ENCODE peak calls at places on chromosomes 3 and 15, in ten cellular contexts. F is neuronal stem cell; L is left lung; Q is psoas muscle; I is uterus; O is cardiac muscle cell; T is transverse colon; N is CD8-positive, alpha-beta T cell; E is tibial nerve; K is BE2C. R is an unnamed sample. For H3K4me1, the result is how much of the 10 kb centered on the place peaks cover.

GRCh38 chr3:111735271-111735758 is 123.8 kb upstream of the PHLDB2 start:
- DNase-seq in Q (no peak), F (no peak), E (no peak), I (no peak), O (peak), K (no peak), L (no peak), N (no peak), T (no peak), R (no peak)

GRCh38 chr15:48896775-48897143 is 18.8 kb downstream of the EID1 start:
- DNase-seq in O (peak), K (no peak), I (no peak), F (no peak), N (no peak), L (no peak), Q (no peak), T (no peak), E (no peak), R (no peak)

GRCh38 chr3:194212869-194213320 is 76.9 kb downstream of the HES1 start:
- DNase-seq in I (no peak), N (no peak), Q (no peak), L (no peak), K (peak), F (peak), O (no peak), T (no peak), E (no peak), R (no peak)

GRCh38 chr15:47688573-47689086 is 28.7 kb upstream of the SEMA6D start:
- DNase-seq in K (no peak), Q (no peak), E (no peak), I (no peak), L (no peak), F (no peak), N (no peak), T (no peak), O (peak), R (no peak)

GRCh38 chr3:129824926-129825541 is 68.5 kb downstream of the TMCC1 start:
- DNase-seq in K (peak), F (peak), N (peak), T (peak), L (no peak), E (no peak), Q (no peak), I (no peak), O (peak), R (peak)

GRCh38 chr3:170585937-170586310 is at the start of gene SLC7A14:
- DNase-seq in O (peak), Q (no peak), N (no peak), E (no peak), I (no peak), T (no peak), F (no peak), L (no peak), K (peak), R (no peak)

GRCh38 chr3:51966486-51966885 is 768 bp downstream of the PCBP4 start:
- DNase-seq in F (no peak), Q (no peak), K (no peak), L (peak), E (no peak), T (no peak), N (no peak), O (no peak), I (no peak), R (no peak)

GRCh38 chr3:50978991-50979667 is 304.4 kb downstream of the DOCK3 start:
- DNase-seq in K (no peak), L (no peak), O (no peak), F (no peak), E (no peak), Q (no peak), N (no peak), T (no peak), I (no peak), R (no peak)

GRCh38 chr3:73086071-73086494 is 24.6 kb downstream of the EBLN2 start:
- DNase-seq in I (peak), N (peak), Q (peak), T (peak), L (no peak), K (peak), E (no peak), F (peak), O (peak), R (peak)

GRCh38 chr15:52056001-52056400 is 37.0 kb downstream of the MAPK6 start:
- DNase-seq in O (no peak), F (no peak), Q (no peak), T (no peak), N (no peak), K (no peak), L (no peak), E (no peak), I (no peak), R (no peak)

GRCh38 chr3:4849136-4849535 is 130.1 kb upstream of the BHLHE40 start:
- DNase-seq in Q (no peak), L (no peak), I (no peak), T (no peak), N (no peak), F (no peak), O (no peak), K (no peak), E (no peak), R (no peak)

GRCh38 chr3:16056210-16056607 is 118.3 kb upstream of the GALNT15 start:
- DNase-seq in O (peak), Q (peak), I (no peak), E (peak), T (peak), N (no peak), K (no peak), F (no peak), L (no peak), R (no peak)

GRCh38 chr3:194286747-194287146 is 64.4 kb downstream of the CPN2 start:
- DNase-seq in L (no peak), T (no peak), N (no peak), Q (peak), O (no peak), F (peak), I (no peak), E (no peak), K (no peak), R (no peak)

GRCh38 chr3:55468251-55468650 is 18.9 kb downstream of the WNT5A start:
- DNase-seq in T (no peak), N (no peak), O (no peak), F (no peak), K (no peak), Q (no peak), I (no peak), E (no peak), L (no peak), R (no peak)

GRCh38 chr15:58666957-58667356 is 82.5 kb downstream of the ADAM10 start:
- DNase-seq in F (no peak), T (no peak), Q (no peak), I (no peak), E (no peak), K (no peak), L (no peak), N (no peak), O (peak), R (no peak)

GRCh38 chr15:44286814-44287555 is 1.5 kb upstream of the GOLM2 start:
- DNase-seq in O (peak), L (no peak), I (no peak), N (no peak), F (no peak), Q (no peak), T (no peak), E (no peak), K (no peak), R (peak)

GRCh38 chr3:99875925-99876781 is 58.5 kb downstream of the CMSS1 start:
- DNase-seq in E (peak), O (peak), Q (peak), F (peak), I (peak), T (peak), K (peak), L (peak), N (peak), R (peak)

GRCh38 chr3:53242155-53242554 is 13.7 kb downstream of the TKT start:
- DNase-seq in K (no peak), Q (no peak), L (peak), T (no peak), E (no peak), F (no peak), N (no peak), I (no peak), O (no peak), R (no peak)

GRCh38 chr3:53238881-53239280 is 16.9 kb downstream of the TKT start:
- DNase-seq in E (no peak), I (no peak), T (no peak), L (no peak), O (no peak), Q (no peak), F (no peak), K (no peak), N (no peak), R (no peak)

GRCh38 chr3:53240989-53241972 is 14.5 kb downstream of the TKT start:
- DNase-seq in L (peak), F (no peak), E (no peak), T (no peak), N (no peak), K (no peak), I (no peak), Q (peak), O (no peak), R (no peak)

GRCh38 chr3:53238051-53238850 is 17.6 kb downstream of the TKT start:
- DNase-seq in I (no peak), L (peak), Q (no peak), F (no peak), N (no peak), E (no peak), K (no peak), O (peak), T (peak), R (no peak)

DNA sequence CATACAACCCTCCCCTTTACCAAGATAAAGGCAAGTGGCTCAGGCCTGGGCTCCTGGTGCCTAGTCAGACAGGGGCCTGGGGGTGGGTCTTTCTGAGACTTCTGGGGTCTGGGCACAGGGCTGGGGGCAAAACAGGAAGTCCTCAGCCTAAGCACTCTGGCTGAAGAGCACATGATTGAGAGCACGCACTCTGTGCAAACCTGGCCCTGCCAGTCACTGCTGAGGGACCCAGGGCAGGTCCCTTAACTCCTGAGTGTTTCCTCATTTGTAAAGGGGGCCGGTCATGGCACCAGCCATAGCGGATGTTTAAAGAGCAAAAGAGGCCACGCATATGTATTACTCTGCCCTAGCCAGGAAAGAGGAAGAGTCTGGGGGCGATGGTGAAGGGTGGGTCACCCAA is 16.0 kb downstream of the TKT start:
- DNase-seq in K (no peak), N (no peak), F (no peak), E (no peak), T (no peak), Q (no peak), O (no peak), I (no peak), L (peak), R (no peak)
- H3K4me1 ChIP-seq in K (under half), N (under half), F (under half), E (under half), T (under half), Q (half or more), O (under half), I (under half), L (under half), R (under half)

GRCh38 chr15:54149115-54149531 is 170.9 kb downstream of the UNC13C start:
- DNase-seq in Q (no peak), T (no peak), E (no peak), N (no peak), I (no peak), L (no peak), F (no peak), O (no peak), K (no peak), R (no peak)
- H3K4me1 ChIP-seq in Q (under half), T (under half), E (under half), N (under half), I (under half), L (under half), F (under half), O (under half), K (under half), R (under half)

DNA sequence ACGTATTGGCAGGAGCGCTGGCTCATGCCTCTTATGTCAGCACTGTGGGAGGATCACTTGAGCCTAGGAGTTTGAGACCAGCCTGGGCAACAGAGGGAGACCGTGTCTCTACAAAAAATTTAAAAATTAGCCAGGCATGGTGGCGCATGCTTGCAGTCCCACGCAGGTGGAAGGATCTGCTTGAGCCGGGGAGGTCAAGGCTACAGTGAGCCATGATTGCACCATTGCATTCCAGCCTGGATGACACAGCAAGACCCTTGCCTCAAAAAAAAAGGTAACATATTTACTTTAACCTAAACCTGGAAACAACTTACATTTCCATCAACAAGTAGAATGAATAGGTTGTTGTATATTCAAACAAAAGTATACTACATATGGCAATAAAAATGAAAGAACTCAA is 78.1 kb downstream of the HERC2 start:
- DNase-seq in Q (no peak), F (no peak), N (no peak), L (no peak), O (no peak), K (no peak), T (no peak), E (no peak), I (no peak), R (no peak)
- H3K4me1 ChIP-seq in Q (under half), F (under half), N (under half), L (under half), O (under half), K (under half), T (under half), E (under half), I (under half), R (under half)

DNA sequence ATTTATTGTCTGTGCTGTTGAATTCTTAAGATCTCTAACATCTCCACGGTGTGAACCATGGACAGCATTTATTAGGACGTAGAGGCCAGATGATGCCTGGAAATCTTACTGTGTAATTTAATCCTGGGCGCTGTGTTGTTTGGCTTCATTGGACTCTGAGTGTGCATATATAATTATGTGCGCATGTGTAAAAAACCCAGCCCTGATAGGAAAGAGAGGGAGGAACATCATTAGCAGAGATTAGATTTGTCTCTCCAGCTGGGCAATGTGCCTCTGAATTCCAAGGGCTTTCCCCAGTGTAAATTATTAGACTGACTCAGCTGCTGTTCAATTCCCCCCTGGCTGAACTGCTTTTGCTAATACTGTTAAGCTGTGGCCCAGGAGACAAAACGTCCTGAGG is 39.6 kb downstream of the MAP3K13 start:
- DNase-seq in O (peak), Q (no peak), I (no peak), N (no peak), T (no peak), K (peak), F (no peak), E (no peak), L (no peak), R (no peak)
- H3K4me1 ChIP-seq in O (under half), Q (under half), I (under half), N (under half), T (under half), K (under half), F (under half), E (under half), L (under half), R (under half)

DNA sequence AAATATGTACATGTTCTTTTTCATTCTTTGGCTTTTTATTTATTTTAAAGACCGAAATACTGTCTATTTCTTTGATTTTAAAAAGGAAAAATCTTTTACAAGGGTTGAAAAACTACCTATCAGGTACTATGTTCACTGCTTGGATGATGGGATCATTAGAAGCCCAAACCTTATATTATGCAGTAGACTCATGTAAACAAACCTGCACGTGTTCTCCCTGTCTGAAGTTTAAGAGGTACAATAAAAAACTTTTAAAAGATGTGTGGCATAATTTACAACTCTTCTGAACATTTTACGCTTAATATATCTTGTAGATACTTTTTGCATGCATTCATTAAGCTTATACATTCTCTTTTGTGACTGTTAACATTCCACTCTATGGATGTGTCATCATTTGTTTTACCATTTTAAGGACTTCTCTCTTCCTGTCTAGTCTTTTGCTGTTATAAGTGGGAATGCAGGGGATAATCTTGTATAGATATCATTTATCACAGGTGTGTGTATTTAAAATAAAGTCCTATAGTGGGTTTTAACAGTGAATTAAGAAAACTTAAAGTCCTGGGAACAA is 6.2 kb downstream of the MGA start:
- DNase-seq in K (no peak), T (no peak), L (no peak), Q (no peak), I (no peak), F (no peak), N (no peak), O (no peak), E (no peak), R (no peak)
- H3K4me1 ChIP-seq in K (under half), T (under half), L (under half), Q (under half), I (under half), F (under half), N (under half), O (under half), E (under half), R (under half)

GRCh38 chr15:60530653-60531052 is 51.7 kb upstream of the ICE2 start:
- DNase-seq in T (no peak), E (no peak), I (no peak), N (no peak), L (no peak), F (no peak), Q (no peak), O (no peak), K (no peak), R (no peak)

GRCh38 chr15:60529332-60529731 is 50.4 kb upstream of the ICE2 start:
- DNase-seq in O (no peak), K (no peak), T (no peak), N (no peak), Q (no peak), E (no peak), L (no peak), F (no peak), I (no peak), R (no peak)

GRCh38 chr15:60530168-60530567 is 51.2 kb upstream of the ICE2 start:
- DNase-seq in K (no peak), L (no peak), F (no peak), I (no peak), Q (no peak), O (no peak), E (no peak), N (no peak), T (no peak), R (no peak)

GRCh38 chr15:60534051-60534450 is 55.1 kb upstream of the ICE2 start:
- DNase-seq in L (no peak), Q (peak), E (no peak), I (no peak), T (no peak), F (no peak), N (no peak), K (no peak), O (no peak), R (no peak)

DNA sequence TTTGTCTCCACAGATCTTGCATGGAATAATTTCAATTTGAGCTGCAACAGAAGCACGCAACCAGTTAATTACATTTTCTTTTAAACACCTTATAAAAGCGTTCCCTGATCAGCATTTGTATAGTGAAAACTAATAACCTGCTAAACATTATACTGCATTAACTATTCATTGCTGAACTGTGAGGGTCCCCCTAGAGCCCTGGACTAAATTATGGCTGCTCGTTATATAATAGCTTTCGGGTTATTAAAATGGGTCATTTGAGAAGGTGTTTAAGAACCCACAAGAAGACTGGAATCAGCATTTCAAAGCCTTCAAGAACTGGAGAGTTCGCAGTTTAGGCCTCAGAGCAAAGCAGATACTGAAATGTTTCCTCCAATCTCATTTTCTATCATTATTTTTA is 52.9 kb upstream of the ICE2 start:
- DNase-seq in K (no peak), Q (no peak), E (no peak), T (no peak), I (no peak), F (no peak), L (no peak), N (no peak), O (no peak), R (no peak)
- H3K4me1 ChIP-seq in K (under half), Q (half or more), E (under half), T (under half), I (under half), F (under half), L (under half), N (half or more), O (under half), R (under half)

GRCh38 chr3:171791695-171792082 is 18.6 kb downstream of the PLD1 start:
- DNase-seq in K (no peak), O (peak), I (no peak), F (no peak), N (no peak), E (no peak), L (no peak), T (no peak), Q (no peak), R (no peak)
- H3K4me1 ChIP-seq in K (under half), O (under half), I (under half), F (under half), N (under half), E (under half), L (under half), T (under half), Q (under half), R (under half)

DNA sequence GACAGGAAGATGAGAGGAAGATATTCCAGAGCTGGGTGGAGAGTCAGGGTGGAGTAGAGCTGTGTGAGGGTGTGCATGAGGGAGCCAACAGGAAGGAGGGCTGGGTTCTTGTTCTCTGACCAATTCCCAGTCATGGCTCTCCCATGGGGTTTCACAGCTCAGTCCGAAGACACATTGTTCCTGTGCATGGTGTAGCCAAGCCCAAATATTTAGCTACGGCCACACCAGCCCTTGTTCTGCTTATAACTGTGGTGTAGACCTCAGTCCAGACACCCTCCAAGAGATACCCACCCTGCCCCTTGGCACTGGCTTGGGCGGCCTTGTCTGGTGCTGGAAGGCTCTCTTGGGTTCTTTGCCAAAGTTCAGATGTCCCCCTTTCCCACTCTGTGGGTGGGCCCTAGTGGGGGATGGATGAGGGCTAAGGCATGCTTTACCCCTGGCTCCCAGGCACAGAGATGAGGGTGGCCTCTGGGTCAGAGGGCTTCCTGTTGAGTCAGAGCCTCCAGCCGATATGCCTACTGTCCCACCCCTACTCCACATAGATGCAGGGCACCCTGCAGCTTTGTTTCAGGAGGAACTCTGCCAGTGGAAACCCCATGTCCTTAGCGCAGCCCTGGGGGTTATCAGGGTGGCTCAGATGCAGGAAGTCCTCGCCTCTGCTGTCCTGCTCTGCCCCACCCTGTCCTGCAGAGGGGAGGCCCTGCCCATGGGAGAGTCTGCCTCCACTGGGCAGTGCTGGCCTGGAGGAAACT is 271.2 kb upstream of the CTDSPL start:
- DNase-seq in I (peak), Q (peak), L (no peak), K (no peak), N (no peak), O (peak), E (peak), T (peak), F (no peak), R (no peak)
- H3K4me1 ChIP-seq in I (under half), Q (under half), L (under half), K (under half), N (under half), O (under half), E (under half), T (under half), F (under half), R (under half)